ENCODE peak calls at places on chromosomes 6 and 20, in four cellular contexts. K, N, M and L are unnamed samples.
A peak's percentile ranks its signal among the peaks of the same experiment; 100 is the strongest.

GRCh38 chr6:150528648-150529285 is 70.9 kb upstream of the PLEKHG1 start:
- DNase-seq in K (no peak), N (peak; percentile 17), M (peak; percentile 77), L (no peak)

GRCh38 chr20:50001784-50002311 is 19.1 kb downstream of the SNAI1 start:
- DNase-seq in K (no peak), N (no peak), M (no peak), L (no peak)

GRCh38 chr6:3114377-3114776 is 4.1 kb upstream of the BPHL start:
- DNase-seq in K (no peak), N (no peak), M (no peak), L (no peak)

GRCh38 chr6:161694995-161695394 is 421.1 kb upstream of the AGPAT4 start:
- DNase-seq in K (no peak), N (no peak), M (peak; percentile 41), L (peak; percentile 11)

GRCh38 chr6:37369321-37370196 is 15.8 kb downstream of the RNF8 start:
- DNase-seq in K (no peak), N (peak; percentile 32), M (no peak), L (no peak)

GRCh38 chr6:96923871-96924493 is 546 bp upstream of the KLHL32 start:
- DNase-seq in K (no peak), N (no peak), M (no peak), L (no peak)

GRCh38 chr20:4272225-4272624 is 256.9 kb upstream of the RNF24 start:
- DNase-seq in K (no peak), N (no peak), M (no peak), L (no peak)

GRCh38 chr6:165585060-165585459 is 78.0 kb downstream of the PDE10A start:
- DNase-seq in K (no peak), N (no peak), M (no peak), L (no peak)

GRCh38 chr6:81969814-81970213 is 217.3 kb upstream of the TENT5A start:
- DNase-seq in K (no peak), N (no peak), M (no peak), L (no peak)

GRCh38 chr20:43844778-43845614 is 69.7 kb upstream of the TOX2 start:
- DNase-seq in K (no peak), N (peak; percentile 89), M (no peak), L (peak; percentile 94)

GRCh38 chr6:100897671-100898070 is 16.5 kb upstream of the ASCC3 start:
- DNase-seq in K (no peak), N (no peak), M (no peak), L (no peak)

GRCh38 chr20:44215125-44215524 is 4.6 kb upstream of the OSER1 start:
- DNase-seq in K (peak; percentile 64), N (peak; percentile 28), M (peak; percentile 61), L (no peak)

GRCh38 chr6:40378725-40379074 is 208.5 kb downstream of the LRFN2 start:
- DNase-seq in K (no peak), N (no peak), M (no peak), L (no peak)

GRCh38 chr6:11196511-11197174 is 35.8 kb downstream of the NEDD9 start:
- DNase-seq in K (no peak), N (peak; percentile 79), M (no peak), L (peak; percentile 89)

GRCh38 chr20:40443731-40444130 is 245.3 kb downstream of the MAFB start:
- DNase-seq in K (no peak), N (no peak), M (no peak), L (no peak)

GRCh38 chr20:31719644-31720485 is 2.8 kb downstream of the BCL2L1 start:
- DNase-seq in K (no peak), N (no peak), M (no peak), L (no peak)

GRCh38 chr6:118187568-118188164 is 280.6 kb downstream of the SLC35F1 start:
- DNase-seq in K (no peak), N (no peak), M (no peak), L (peak; percentile 24)

GRCh38 chr6:169623975-169624374 is 77.9 kb downstream of the WDR27 start:
- DNase-seq in K (no peak), N (no peak), M (no peak), L (no peak)

GRCh38 chr6:26197736-26198625 is 110.8 kb downstream of the HFE start:
- DNase-seq in K (peak; percentile 59), N (no peak), M (no peak), L (no peak)

GRCh38 chr6:28693033-28693750 is 167.5 kb downstream of the GPX5 start:
- DNase-seq in K (no peak), N (no peak), M (no peak), L (no peak)

GRCh38 chr6:141724731-141725130 is 408.0 kb upstream of the GJE1 start:
- DNase-seq in K (no peak), N (no peak), M (no peak), L (no peak)

GRCh38 chr6:68640506-68640875 is 5.4 kb downstream of the ADGRB3 start:
- DNase-seq in K (no peak), N (no peak), M (no peak), L (no peak)

GRCh38 chr6:20319520-20320357 is 81.9 kb upstream of the E2F3 start:
- DNase-seq in K (peak; percentile 76), N (no peak), M (no peak), L (no peak)

GRCh38 chr20:24823989-24824693 is 124.9 kb upstream of the CST7 start:
- DNase-seq in K (no peak), N (no peak), M (no peak), L (no peak)

GRCh38 chr6:161792887-161793286 is 519.0 kb upstream of the AGPAT4 start:
- DNase-seq in K (no peak), N (no peak), M (no peak), L (no peak)

GRCh38 chr6:498795-499231 is 107.3 kb downstream of the IRF4 start:
- DNase-seq in K (peak; percentile 57), N (no peak), M (no peak), L (no peak)

GRCh38 chr6:72622094-72622540 is 253 bp downstream of the KCNQ5 start:
- DNase-seq in K (peak; percentile 54), N (no peak), M (peak; percentile 51), L (no peak)

GRCh38 chr6:168433898-168434297 is 7.1 kb upstream of the SMOC2 start:
- DNase-seq in K (no peak), N (no peak), M (no peak), L (no peak)

GRCh38 chr6:25590986-25591385 is 61.0 kb upstream of the SCGN start:
- DNase-seq in K (no peak), N (no peak), M (no peak), L (no peak)

GRCh38 chr20:38270869-38271608 is 10.5 kb upstream of the KIAA1755 start:
- DNase-seq in K (no peak), N (peak; percentile 97), M (no peak), L (peak; percentile 80)